ENCODE peak calls at places on chromosomes 5 and 9, in six cellular contexts. N, H, U, F, D and A are unnamed samples.

GRCh38 chr5:177405805-177406204 is 3.6 kb downstream of the F12 start:
- DNase-seq in N (no peak), U (no peak), D (no peak), F (no peak), H (no peak), A (no peak)

GRCh38 chr5:33848554-33848953 is 43.2 kb downstream of the ADAMTS12 start:
- DNase-seq in N (no peak), H (no peak), D (no peak), F (no peak), U (no peak), A (no peak)

GRCh38 chr5:83530186-83530585 is 58.6 kb downstream of the VCAN start:
- DNase-seq in N (no peak), U (no peak), H (no peak), F (peak; percentile 73), D (no peak), A (peak; percentile 39)

GRCh38 chr9:110468950-110469349 is 110.6 kb downstream of the SVEP1 start:
- DNase-seq in U (no peak), D (no peak), N (no peak), H (no peak), F (no peak), A (no peak)

GRCh38 chr5:150628936-150629485 is 11.4 kb upstream of the SYNPO start:
- DNase-seq in U (no peak), N (no peak), F (no peak), H (peak; percentile 67), D (no peak), A (no peak)

GRCh38 chr5:67047180-67047579 is 149.4 kb downstream of the CD180 start:
- DNase-seq in N (no peak), F (no peak), H (no peak), U (no peak), D (no peak), A (no peak)

GRCh38 chr5:139653616-139654015 is 5.5 kb downstream of the CXXC5 start:
- DNase-seq in N (no peak), H (no peak), U (no peak), F (no peak), D (peak; percentile 77), A (no peak)

GRCh38 chr5:132681983-132682382 is 8.2 kb downstream of the IL4 start:
- DNase-seq in F (no peak), U (no peak), N (no peak), H (peak; percentile 45), D (no peak), A (no peak)

GRCh38 chr9:82679488-82679887 is 383.5 kb downstream of the RASEF start:
- DNase-seq in N (no peak), H (no peak), U (no peak), D (no peak), F (no peak), A (no peak)

GRCh38 chr9:6942406-6942805 is 184.6 kb downstream of the KDM4C start:
- DNase-seq in F (no peak), H (no peak), D (no peak), N (no peak), U (no peak), A (no peak)

GRCh38 chr5:10801931-10802674 is 41.1 kb upstream of the DAP start:
- DNase-seq in N (no peak), U (no peak), H (peak; percentile 32), F (peak; percentile 22), D (peak; percentile 2), A (no peak)

GRCh38 chr5:39151731-39152130 is 67.6 kb downstream of the FYB1 start:
- DNase-seq in F (no peak), D (no peak), N (no peak), U (no peak), H (no peak), A (no peak)

GRCh38 chr9:88938181-88938580 is 53.1 kb upstream of the S1PR3 start:
- DNase-seq in U (no peak), N (no peak), F (no peak), H (peak; percentile 26), D (no peak), A (no peak)

GRCh38 chr5:10747678-10748622 is 13.1 kb downstream of the DAP start:
- DNase-seq in H (no peak), N (no peak), U (no peak), D (no peak), F (no peak), A (no peak)

GRCh38 chr9:84659273-84659672 is 10.3 kb upstream of the NTRK2 start:
- DNase-seq in F (no peak), U (no peak), H (no peak), N (no peak), D (no peak), A (no peak)

GRCh38 chr5:54658014-54658413 is 140.5 kb downstream of the SNX18 start:
- DNase-seq in D (peak; percentile 85), H (peak; percentile 42), N (no peak), F (peak; percentile 96), U (peak; percentile 59), A (peak; percentile 82)

GRCh38 chr9:95343725-95344287 is 26.3 kb upstream of the FANCC start:
- DNase-seq in F (no peak), U (no peak), N (no peak), D (no peak), H (no peak), A (no peak)

GRCh38 chr5:171450423-171451246 is 31.2 kb downstream of the FGF18 start:
- DNase-seq in F (peak; percentile 67), D (no peak), U (peak; percentile 27), H (peak; percentile 49), N (peak; percentile 37), A (peak; percentile 64)

GRCh38 chr5:11903614-11904269 is 504 bp downstream of the CTNND2 start:
- DNase-seq in N (no peak), U (no peak), D (peak; percentile 35), H (peak; percentile 10), F (no peak), A (peak; percentile 1)

GRCh38 chr5:108303611-108304010 is 78.3 kb downstream of the FBXL17 start:
- DNase-seq in U (no peak), H (peak; percentile 10), D (no peak), N (no peak), F (no peak), A (no peak)

GRCh38 chr9:121498150-121498486 is 1.5 kb downstream of the GGTA1 start:
- DNase-seq in N (peak; percentile 76), H (peak; percentile 85), F (peak; percentile 87), U (peak; percentile 29), D (peak; percentile 91), A (peak; percentile 87)

GRCh38 chr5:138468966-138469539 is 3.8 kb downstream of the EGR1 start:
- DNase-seq in U (peak; percentile 67), F (no peak), D (peak; percentile 42), N (no peak), H (no peak), A (no peak)

GRCh38 chr9:92245005-92245797 is 48.3 kb downstream of the IARS1 start:
- DNase-seq in D (no peak), F (peak; percentile 72), U (peak; percentile 42), N (no peak), H (peak; percentile 51), A (peak; percentile 88)

GRCh38 chr5:9301200-9301599 is 244.7 kb downstream of the SEMA5A start:
- DNase-seq in F (no peak), U (no peak), H (peak; percentile 34), D (no peak), N (no peak), A (peak; percentile 56)

GRCh38 chr9:109779711-109780452 is at the start of gene PALM2AKAP2:
- DNase-seq in H (peak; percentile 75), U (no peak), N (peak; percentile 31), D (peak; percentile 65), F (peak; percentile 54), A (peak; percentile 57)

GRCh38 chr9:83304686-83305085 is 233.5 kb downstream of the FRMD3 start:
- DNase-seq in H (no peak), D (peak; percentile 90), N (peak; percentile 61), F (peak; percentile 95), U (no peak), A (peak; percentile 98)

GRCh38 chr5:103427326-103427725 is 135.3 kb downstream of the NUDT12 start:
- DNase-seq in N (no peak), U (no peak), H (no peak), D (no peak), F (no peak), A (no peak)

GRCh38 chr5:115838885-115839518 is 2.4 kb downstream of the ATG12 start:
- DNase-seq in F (peak; percentile 72), D (peak; percentile 73), U (no peak), H (peak; percentile 58), N (no peak), A (peak; percentile 70)
- H3K4me3 ChIP-seq in F (peak overlapping the region; percentile 26), D (peak overlapping the region; percentile 2), U (peak overlapping the region; percentile 7), H (no peak overlapping the region), N (no peak overlapping the region), A (peak overlapping the region; percentile 9)

GRCh38 chr5:50922942-50923767 is 256.7 kb downstream of the PARP8 start:
- DNase-seq in N (no peak), D (no peak), F (no peak), U (no peak), H (no peak), A (no peak)
- TF ChIP-seq CTCF in N (no peak), D (peak; percentile 2), F (no peak), U (no peak), H (no peak), A (no peak)

GRCh38 chr9:136526625-136527066 is 19.2 kb downstream of the NOTCH1 start:
- DNase-seq in U (no peak), F (no peak), N (no peak), H (no peak), D (no peak), A (no peak)

GRCh38 chr9:136525841-136526499 is 19.9 kb downstream of the NOTCH1 start:
- DNase-seq in F (no peak), U (no peak), D (no peak), H (no peak), N (no peak), A (no peak)

GRCh38 chr9:136528716-136529341 is 17.0 kb downstream of the NOTCH1 start:
- DNase-seq in N (no peak), U (no peak), H (no peak), D (no peak), F (no peak), A (no peak)

GRCh38 chr9:136527721-136528710 is 17.8 kb downstream of the NOTCH1 start:
- DNase-seq in N (no peak), H (peak; percentile 62), U (no peak), D (peak; percentile 49), F (no peak), A (no peak)

GRCh38 chr9:136527131-136527530 is 18.7 kb downstream of the NOTCH1 start:
- DNase-seq in F (no peak), D (no peak), U (no peak), N (no peak), H (no peak), A (no peak)
- H3K4me3 ChIP-seq in F (no peak overlapping the region), D (no peak overlapping the region), U (no peak overlapping the region), N (no peak overlapping the region), H (no peak overlapping the region), A (no peak overlapping the region)

GRCh38 chr9:137354153-137354844 is 52.2 kb upstream of the NRARP start:
- DNase-seq in U (no peak), D (no peak), N (no peak), H (no peak), F (no peak), A (no peak)

GRCh38 chr9:137352511-137353222 is 50.6 kb upstream of the NRARP start:
- DNase-seq in H (no peak), U (no peak), F (no peak), D (no peak), N (no peak), A (no peak)

GRCh38 chr9:137351781-137352501 is 49.9 kb upstream of the NRARP start:
- DNase-seq in N (no peak), D (no peak), H (no peak), F (no peak), U (no peak), A (no peak)

GRCh38 chr9:137354845-137355420 is 52.9 kb upstream of the NRARP start:
- DNase-seq in D (no peak), U (no peak), H (no peak), F (no peak), N (no peak), A (no peak)

GRCh38 chr9:137353223-137354152 is 51.4 kb upstream of the NRARP start:
- DNase-seq in U (no peak), H (no peak), D (no peak), N (peak; percentile 35), F (no peak), A (no peak)
- TF ChIP-seq CTCF in U (no peak), H (no peak), D (no peak), N (no peak), F (no peak), A (no peak)